ENCODE peak calls at places on chromosomes 4 and X, in seven cellular contexts. X, W, U, C, R, A and Z are unnamed samples.
A peak's percentile ranks its signal among the peaks of the same experiment; 100 is the strongest.

GRCh38 chr4:56234098-56234497 is 153.2 kb downstream of the AASDH start:
- DNase-seq in X (no peak), W (no peak), U (no peak), C (no peak), R (no peak), A (no peak), Z (no peak)

GRCh38 chrX:13569479-13570244 is at the start of gene EGFL6:
- DNase-seq in X (peak; percentile 24), W (peak; percentile 7), U (peak; percentile 43), C (no peak), R (no peak), A (no peak), Z (peak; percentile 6)

GRCh38 chrX:77514177-77514576 is 67.0 kb downstream of the FGF16 start:
- DNase-seq in X (no peak), W (no peak), U (no peak), C (no peak), R (no peak), A (no peak), Z (no peak)

GRCh38 chrX:150199181-150199580 is 163.9 kb upstream of the MAMLD1 start:
- DNase-seq in X (no peak), W (no peak), U (no peak), C (no peak), R (no peak), A (no peak), Z (no peak)

GRCh38 chr4:5839751-5840674 is 52.9 kb downstream of the CRMP1 start:
- DNase-seq in X (peak; percentile 40), W (peak; percentile 17), U (no peak), C (no peak), R (peak; percentile 4), A (no peak), Z (no peak)

GRCh38 chr4:25818293-25819240 is 44.2 kb downstream of the SEL1L3 start:
- DNase-seq in X (no peak), W (no peak), U (no peak), C (peak; percentile 25), R (no peak), A (no peak), Z (no peak)

GRCh38 chr4:25098964-25099843 is 61.0 kb downstream of the SEPSECS start:
- DNase-seq in X (no peak), W (peak; percentile 77), U (no peak), C (peak; percentile 60), R (peak; percentile 30), A (peak; percentile 17), Z (no peak)

GRCh38 chrX:95903490-95903889 is 781.2 kb upstream of the DIAPH2 start:
- DNase-seq in X (no peak), W (no peak), U (no peak), C (peak; percentile 5), R (no peak), A (no peak), Z (no peak)

GRCh38 chrX:100643943-100644587 is at the start of gene SRPX2:
- DNase-seq in X (peak; percentile 68), W (peak; percentile 17), U (no peak), C (peak; percentile 90), R (peak; percentile 89), A (no peak), Z (no peak)
- H3K4me3 ChIP-seq in X (peak within 1 kb of the TSS; percentile 21), W (no peak within 1 kb of the TSS), U (peak within 1 kb of the TSS; percentile 17), C (peak within 1 kb of the TSS; percentile 65), R (peak within 1 kb of the TSS; percentile 51), A (no peak within 1 kb of the TSS), Z (no peak within 1 kb of the TSS)

GRCh38 chr4:53364624-53365023 is 1.2 kb downstream of the SCFD2 start:
- DNase-seq in X (no peak), W (no peak), U (no peak), C (no peak), R (no peak), A (no peak), Z (no peak)

GRCh38 chr4:53366301-53366716 is 448 bp upstream of the SCFD2 start:
- DNase-seq in X (no peak), W (no peak), U (no peak), C (no peak), R (no peak), A (no peak), Z (no peak)

GRCh38 chr4:53362093-53362492 is 3.8 kb downstream of the SCFD2 start:
- DNase-seq in X (no peak), W (no peak), U (no peak), C (no peak), R (no peak), A (no peak), Z (no peak)

GRCh38 chr4:53365486-53366300 is at the start of gene SCFD2:
- DNase-seq in X (peak; percentile 96), W (peak; percentile 98), U (peak; percentile 95), C (peak; percentile 98), R (peak; percentile 96), A (peak; percentile 98), Z (peak; percentile 96)

GRCh38 chr4:53365121-53365485 is 758 bp downstream of the SCFD2 start:
- DNase-seq in X (no peak), W (peak; percentile 9), U (no peak), C (peak; percentile 20), R (peak; percentile 18), A (no peak), Z (peak; percentile 40)
- H3K4me3 ChIP-seq in X (peak overlapping the region; percentile 73), W (peak overlapping the region; percentile 91), U (peak overlapping the region; percentile 98), C (peak overlapping the region; percentile 93), R (peak overlapping the region; percentile 97), A (peak overlapping the region; percentile 93), Z (peak overlapping the region; percentile 95)

GRCh38 chr4:73885570-73886230 is 16.5 kb downstream of the CXCL1 start:
- DNase-seq in X (no peak), W (no peak), U (no peak), C (peak; percentile 74), R (peak; percentile 66), A (no peak), Z (no peak)
- H3K4me3 ChIP-seq in X (no peak overlapping the region), W (no peak overlapping the region), U (no peak overlapping the region), C (no peak overlapping the region), R (no peak overlapping the region), A (no peak overlapping the region), Z (no peak overlapping the region)

GRCh38 chr4:112510191-112510467 is 5.9 kb downstream of the NEUROG2 start:
- DNase-seq in X (no peak), W (no peak), U (no peak), C (no peak), R (no peak), A (no peak), Z (no peak)
- H3K4me3 ChIP-seq in X (no peak overlapping the region), W (no peak overlapping the region), U (no peak overlapping the region), C (no peak overlapping the region), R (peak overlapping the region; percentile 7), A (no peak overlapping the region), Z (peak overlapping the region; percentile 71)

GRCh38 chr4:140091305-140091704 is 62.7 kb downstream of the MAML3 start:
- DNase-seq in X (no peak), W (no peak), U (no peak), C (no peak), R (no peak), A (no peak), Z (no peak)
- H3K4me3 ChIP-seq in X (no peak overlapping the region), W (no peak overlapping the region), U (no peak overlapping the region), C (no peak overlapping the region), R (no peak overlapping the region), A (no peak overlapping the region), Z (no peak overlapping the region)

GRCh38 chrX:34562006-34562405 is 95.1 kb downstream of the TMEM47 start:
- DNase-seq in X (no peak), W (no peak), U (no peak), C (no peak), R (no peak), A (no peak), Z (no peak)
- H3K4me3 ChIP-seq in X (no peak overlapping the region), W (no peak overlapping the region), U (no peak overlapping the region), C (no peak overlapping the region), R (no peak overlapping the region), A (no peak overlapping the region), Z (no peak overlapping the region)

DNA sequence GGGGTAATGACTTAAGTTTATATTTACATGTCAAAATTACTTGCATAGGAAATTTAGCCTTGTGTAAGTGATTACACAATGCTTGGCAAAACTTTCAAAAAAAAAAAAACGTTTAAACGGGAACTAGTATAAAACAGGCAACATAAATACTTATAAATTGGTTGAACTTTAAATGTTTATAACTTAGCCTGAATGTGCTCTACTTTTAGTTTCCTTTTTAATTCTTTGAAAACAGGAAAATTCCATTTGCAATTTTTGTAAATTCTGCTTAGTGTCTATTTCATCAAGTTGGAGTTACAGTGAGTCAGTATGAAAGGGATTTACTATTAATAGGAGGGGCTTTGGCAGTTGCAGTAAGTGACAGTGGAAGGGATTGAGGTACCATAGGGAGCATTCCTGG is 2.6 kb downstream of the STAG2 start:
- DNase-seq in X (no peak), W (no peak), U (no peak), C (peak; percentile 38), R (peak; percentile 22), A (no peak), Z (no peak)
- H3K4me3 ChIP-seq in X (peak overlapping the region; percentile 51), W (no peak overlapping the region), U (peak overlapping the region; percentile 63), C (peak overlapping the region; percentile 50), R (peak overlapping the region; percentile 3), A (no peak overlapping the region), Z (peak overlapping the region; percentile 95)